ENCODE peak calls at places on chromosomes 5 and 9, in six cellular contexts. I, T, L, V, P and S are unnamed samples.

GRCh38 chr5:58671155-58671554 is 88.3 kb downstream of the RAB3C start:
- DNase-seq in I (no peak), T (no peak), L (no peak), V (no peak), P (no peak), S (no peak)

GRCh38 chr9:87099383-87099782 is 152.1 kb upstream of the GAS1 start:
- DNase-seq in I (peak; percentile 43), T (no peak), L (no peak), V (no peak), P (no peak), S (no peak)

GRCh38 chr9:2174321-2174720 is 159.2 kb downstream of the SMARCA2 start:
- DNase-seq in I (no peak), T (no peak), L (no peak), V (no peak), P (no peak), S (no peak)

GRCh38 chr5:84255318-84255717 is 129.4 kb downstream of the EDIL3 start:
- DNase-seq in I (peak; percentile 66), T (peak; percentile 38), L (no peak), V (no peak), P (no peak), S (no peak)

GRCh38 chr9:96556701-96557461 is 62.8 kb downstream of the CDC14B start:
- DNase-seq in I (peak; percentile 13), T (peak; percentile 14), L (no peak), V (no peak), P (no peak), S (no peak)

GRCh38 chr9:123150708-123151503 is 117.4 kb downstream of the GPR21 start:
- DNase-seq in I (peak; percentile 10), T (no peak), L (no peak), V (no peak), P (no peak), S (no peak)

GRCh38 chr5:142120247-142120935 is 11.8 kb downstream of the NDFIP1 start:
- DNase-seq in I (no peak), T (no peak), L (no peak), V (no peak), P (no peak), S (no peak)

GRCh38 chr9:129832957-129833356 is 2.1 kb downstream of the C9orf78 start:
- DNase-seq in I (no peak), T (no peak), L (no peak), V (no peak), P (no peak), S (no peak)

GRCh38 chr5:142924135-142924883 is 154.1 kb downstream of the ARHGAP26 start:
- DNase-seq in I (peak; percentile 49), T (no peak), L (no peak), V (no peak), P (no peak), S (no peak)

GRCh38 chr5:72106922-72107873 is at the start of gene MAP1B:
- DNase-seq in I (peak; percentile 75), T (peak; percentile 98), L (no peak), V (peak; percentile 31), P (peak; percentile 84), S (peak; percentile 83)

GRCh38 chr9:97740848-97741821 is 44.0 kb upstream of the XPA start:
- DNase-seq in I (peak; percentile 56), T (peak; percentile 89), L (peak; percentile 54), V (peak; percentile 59), P (peak; percentile 75), S (peak; percentile 74)

GRCh38 chr9:34492051-34492450 is 30.7 kb downstream of the ENHO start:
- DNase-seq in I (no peak), T (peak; percentile 49), L (no peak), V (no peak), P (no peak), S (no peak)
- TF ChIP-seq CTCF in I (no peak), T (peak; percentile 63), L (no peak), V (no peak), P (no peak), S (no peak)

GRCh38 chr5:41065691-41066335 is 5.3 kb downstream of the MROH2B start:
- DNase-seq in I (no peak), T (no peak), L (no peak), V (no peak), P (no peak), S (no peak)
- TF ChIP-seq CTCF in I (no peak), T (no peak), L (no peak), V (no peak), P (no peak), S (no peak)

DNA sequence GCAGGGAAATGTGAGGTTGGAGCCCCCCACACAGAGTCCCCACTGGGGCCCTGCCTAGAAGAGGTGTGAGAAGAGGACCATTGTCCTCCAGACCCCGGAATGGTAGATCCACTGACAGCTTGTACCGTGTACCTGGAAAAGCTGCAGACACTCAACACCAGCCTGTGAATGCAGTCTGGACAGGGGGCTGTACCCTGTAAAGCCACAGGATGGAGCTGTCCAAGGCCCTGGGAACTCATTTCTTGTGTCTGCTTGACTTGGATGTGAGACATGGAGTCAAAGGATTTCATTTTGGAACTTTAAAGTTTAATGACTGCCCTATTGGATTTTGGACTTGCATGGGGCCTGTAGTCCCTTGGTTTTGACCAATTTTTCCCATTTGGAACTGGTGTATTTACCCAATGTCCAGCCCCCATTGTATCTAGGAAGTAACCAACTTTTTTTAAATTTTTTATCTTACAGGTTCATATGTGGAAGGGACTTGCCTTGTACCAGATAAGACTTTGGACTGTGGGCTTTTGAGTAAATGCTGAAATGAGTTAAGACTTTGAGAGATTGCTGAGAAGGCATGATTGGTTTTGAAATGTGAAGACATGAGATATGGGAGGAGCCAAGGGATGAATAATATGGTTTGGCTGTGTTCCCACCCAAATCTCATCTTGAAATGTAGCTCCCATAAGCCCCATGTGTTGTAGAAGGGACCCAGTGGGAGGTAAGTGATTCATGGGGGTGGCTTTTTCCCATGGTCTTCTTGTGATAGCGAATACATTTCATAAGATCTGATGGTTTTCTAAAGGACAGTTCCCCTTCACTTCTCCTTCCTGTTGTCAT is 535.2 kb upstream of the MEF2C start:
- DNase-seq in I (peak; percentile 49), T (peak; percentile 29), L (no peak), V (no peak), P (no peak), S (no peak)
- TF ChIP-seq CTCF in I (no peak), T (peak; percentile 64), L (no peak), V (no peak), P (no peak), S (peak; percentile 15)

GRCh38 chr5:102152906-102153787 is 142.9 kb downstream of the SLCO4C1 start:
- DNase-seq in I (peak; percentile 28), T (peak; percentile 76), L (no peak), V (no peak), P (peak; percentile 22), S (no peak)
- TF ChIP-seq CTCF in I (peak; percentile 17), T (peak; percentile 74), L (peak; percentile 37), V (peak; percentile 77), P (peak; percentile 57), S (peak; percentile 81)

GRCh38 chr5:103391659-103392058 is 133.1 kb downstream of the MACIR start:
- DNase-seq in I (no peak), T (no peak), L (no peak), V (no peak), P (no peak), S (no peak)

GRCh38 chr5:103389362-103389761 is 130.8 kb downstream of the MACIR start:
- DNase-seq in I (no peak), T (no peak), L (no peak), V (no peak), P (no peak), S (no peak)

GRCh38 chr5:103389846-103390245 is 131.3 kb downstream of the MACIR start:
- DNase-seq in I (no peak), T (peak; percentile 54), L (no peak), V (no peak), P (no peak), S (no peak)

DNA sequence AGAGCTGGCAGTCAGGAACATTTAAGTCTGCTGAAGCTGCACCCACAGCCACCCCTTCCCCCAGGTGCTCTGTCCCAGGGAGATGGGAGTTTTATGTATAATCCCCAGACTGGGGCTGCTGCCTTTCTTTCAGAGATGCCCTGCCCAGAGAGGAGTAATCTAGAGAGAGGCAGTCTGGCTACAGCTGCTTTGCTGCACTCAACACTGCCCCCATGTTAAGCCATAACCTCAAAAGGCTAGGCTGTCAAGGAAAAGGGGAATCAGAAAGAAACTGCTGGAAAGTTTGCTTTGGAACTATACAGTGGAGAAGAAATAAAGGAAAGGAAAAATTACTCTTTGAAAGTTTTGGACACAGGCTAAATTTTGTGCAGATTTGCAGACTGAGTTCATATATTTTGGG is 127.2 kb downstream of the MACIR start:
- DNase-seq in I (no peak), T (peak; percentile 19), L (no peak), V (no peak), P (no peak), S (no peak)
- TF ChIP-seq CTCF in I (no peak), T (peak; percentile 41), L (no peak), V (no peak), P (no peak), S (no peak)

GRCh38 chr5:64206653-64207052 is 41.0 kb downstream of the RNF180 start:
- DNase-seq in I (no peak), T (peak; percentile 24), L (no peak), V (no peak), P (no peak), S (no peak)
- TF ChIP-seq CTCF in I (no peak), T (peak; percentile 34), L (no peak), V (no peak), P (no peak), S (no peak)

GRCh38 chr9:91775708-91776028 is 174.4 kb downstream of the ROR2 start:
- DNase-seq in I (no peak), T (no peak), L (no peak), V (no peak), P (no peak), S (no peak)

GRCh38 chr9:91775011-91775707 is 174.9 kb downstream of the ROR2 start:
- DNase-seq in I (peak; percentile 56), T (peak; percentile 89), L (peak; percentile 61), V (peak; percentile 78), P (peak; percentile 82), S (no peak)

GRCh38 chr9:91776409-91777365 is 173.3 kb downstream of the ROR2 start:
- DNase-seq in I (peak; percentile 28), T (no peak), L (no peak), V (no peak), P (no peak), S (no peak)

GRCh38 chr9:91778031-91778430 is 172.0 kb downstream of the ROR2 start:
- DNase-seq in I (no peak), T (no peak), L (no peak), V (no peak), P (no peak), S (no peak)

DNA sequence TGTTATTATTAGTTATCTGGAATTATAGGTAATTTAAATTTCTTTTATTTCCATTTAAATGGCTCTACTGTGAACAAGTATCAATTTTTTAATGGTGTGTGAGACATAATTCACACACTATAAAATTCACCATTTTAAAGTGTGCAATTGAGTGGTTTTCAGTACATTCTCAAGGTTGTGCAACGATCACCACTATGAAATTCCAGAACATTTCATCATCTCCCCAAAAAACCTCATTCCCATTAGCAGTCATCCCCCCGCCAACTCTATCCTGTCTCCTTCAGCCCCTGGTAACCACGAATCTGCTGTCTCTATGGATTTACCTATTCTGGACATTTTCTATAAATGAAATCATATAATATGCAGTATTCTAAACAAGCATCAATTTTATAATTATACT is 172.6 kb downstream of the ROR2 start:
- DNase-seq in I (peak; percentile 68), T (no peak), L (no peak), V (no peak), P (no peak), S (no peak)
- TF ChIP-seq CTCF in I (no peak), T (no peak), L (no peak), V (no peak), P (no peak), S (no peak)